ENCODE peak calls at places on chromosome 4, in four cellular contexts. J is heart left ventricle, S is ovary, C is SK-N-SH. R is an unnamed sample.

GRCh38 chr4:109207060-109207459 is 95.4 kb downstream of the COL25A1 start:
- DNase-seq in J (no peak), S (no peak), C (peak; percentile 0), R (peak; percentile 11)

GRCh38 chr4:571838-572572 is 4.1 kb downstream of the TMEM271 start:
- DNase-seq in J (no peak), S (no peak), C (no peak), R (no peak)

GRCh38 chr4:53489279-53489889 is 101.9 kb downstream of the LNX1 start:
- DNase-seq in J (no peak), S (no peak), C (no peak), R (peak; percentile 66)

GRCh38 chr4:173289351-173289725 is 44.8 kb downstream of the HMGB2 start:
- DNase-seq in J (no peak), S (no peak), C (no peak), R (no peak)

GRCh38 chr4:102598102-102598758 is 97.1 kb downstream of the NFKB1 start:
- DNase-seq in J (no peak), S (no peak), C (no peak), R (peak; percentile 38)

GRCh38 chr4:177285953-177286352 is 23.7 kb upstream of the NEIL3 start:
- DNase-seq in J (no peak), S (no peak), C (no peak), R (no peak)

GRCh38 chr4:83180469-83180968 is 66.0 kb upstream of the PLAC8 start:
- DNase-seq in J (no peak), S (no peak), C (no peak), R (no peak)

GRCh38 chr4:184408021-184408710 is 66.2 kb downstream of the IRF2 start:
- DNase-seq in J (no peak), S (no peak), C (no peak), R (peak; percentile 50)

GRCh38 chr4:678765-679481 is 4.6 kb downstream of the MYL5 start:
- DNase-seq in J (no peak), S (no peak), C (no peak), R (no peak)

GRCh38 chr4:101806914-101807313 is 16.4 kb downstream of the BANK1 start:
- DNase-seq in J (no peak), S (no peak), C (no peak), R (peak; percentile 11)

GRCh38 chr4:7904108-7904516 is 35.5 kb downstream of the AFAP1 start:
- DNase-seq in J (no peak), S (no peak), C (no peak), R (peak; percentile 96)

GRCh38 chr4:101346562-101347266 is 612 bp downstream of the PPP3CA start:
- DNase-seq in J (peak; percentile 61), S (peak; percentile 73), C (no peak), R (peak; percentile 60)

GRCh38 chr4:89275587-89275986 is 32.0 kb downstream of the GPRIN3 start:
- DNase-seq in J (no peak), S (no peak), C (no peak), R (no peak)

GRCh38 chr4:89482926-89483595 is 175.5 kb upstream of the GPRIN3 start:
- DNase-seq in J (no peak), S (no peak), C (no peak), R (no peak)

GRCh38 chr4:121679267-121679666 is 17.5 kb downstream of the ANXA5 start:
- DNase-seq in J (no peak), S (no peak), C (no peak), R (no peak)

GRCh38 chr4:66691101-66691500 is 854.2 kb downstream of the CENPC start:
- DNase-seq in J (no peak), S (no peak), C (no peak), R (no peak)

GRCh38 chr4:2788101-2788500 is 4.8 kb upstream of the SH3BP2 start:
- DNase-seq in J (no peak), S (no peak), C (no peak), R (no peak)

GRCh38 chr4:183430317-183430986 is 14.0 kb upstream of the CDKN2AIP start:
- DNase-seq in J (no peak), S (no peak), C (no peak), R (no peak)

GRCh38 chr4:142021181-142021580 is 384.8 kb downstream of the IL15 start:
- DNase-seq in J (no peak), S (no peak), C (no peak), R (peak; percentile 63)

GRCh38 chr4:3791910-3792542 is 25.8 kb downstream of the ADRA2C start:
- DNase-seq in J (peak; percentile 40), S (no peak), C (no peak), R (no peak)

GRCh38 chr4:105417624-105418023 is 56.2 kb downstream of the PPA2 start:
- DNase-seq in J (no peak), S (no peak), C (no peak), R (no peak)

GRCh38 chr4:79576480-79576803 is 168.4 kb upstream of the GK2 start:
- DNase-seq in J (no peak), S (no peak), C (peak; percentile 48), R (peak; percentile 21)

GRCh38 chr4:120007171-120007894 is 59.3 kb downstream of the MAD2L1 start:
- DNase-seq in J (no peak), S (no peak), C (no peak), R (peak; percentile 91)

GRCh38 chr4:180675368-180675675 is 1567.9 kb upstream of the TENM3 start:
- DNase-seq in J (no peak), S (no peak), C (no peak), R (no peak)

GRCh38 chr4:89056953-89057398 is at the start of gene FAM13A:
- DNase-seq in J (peak; percentile 75), S (peak; percentile 87), C (no peak), R (peak; percentile 97)

GRCh38 chr4:77172336-77172735 is 15.3 kb downstream of the CCNG2 start:
- DNase-seq in J (no peak), S (no peak), C (no peak), R (peak; percentile 96)

GRCh38 chr4:31613946-31614623 is 893.9 kb downstream of the PCDH7 start:
- DNase-seq in J (no peak), S (no peak), C (no peak), R (no peak)

GRCh38 chr4:46886711-46887110 is 22.3 kb downstream of the COX7B2 start:
- DNase-seq in J (no peak), S (no peak), C (no peak), R (no peak)

GRCh38 chr4:57148831-57149230 is 38.6 kb upstream of the IGFBP7 start:
- DNase-seq in J (no peak), S (no peak), C (no peak), R (peak; percentile 75)

GRCh38 chr4:25448379-25449109 is 71.5 kb downstream of the ANAPC4 start:
- DNase-seq in J (no peak), S (no peak), C (no peak), R (peak; percentile 82)

GRCh38 chr4:131370846-131371245 is 1778.2 kb upstream of the PCDH10 start:
- DNase-seq in J (no peak), S (no peak), C (no peak), R (no peak)

GRCh38 chr4:40254961-40255721 is 58.3 kb downstream of the RHOH start:
- DNase-seq in J (no peak), S (no peak), C (no peak), R (peak; percentile 39)

GRCh38 chr4:22315643-22316042 is 200.2 kb downstream of the ADGRA3 start:
- DNase-seq in J (no peak), S (no peak), C (no peak), R (no peak)

GRCh38 chr4:185204238-185204910 is 574 bp upstream of the CFAP97 start:
- DNase-seq in J (no peak), S (no peak), C (no peak), R (no peak)

GRCh38 chr4:123232439-123232838 is 164.2 kb upstream of the SPRY1 start:
- DNase-seq in J (no peak), S (no peak), C (no peak), R (peak; percentile 50)

GRCh38 chr4:142211444-142211843 is 575.1 kb downstream of the IL15 start:
- DNase-seq in J (no peak), S (no peak), C (no peak), R (no peak)

DNA sequence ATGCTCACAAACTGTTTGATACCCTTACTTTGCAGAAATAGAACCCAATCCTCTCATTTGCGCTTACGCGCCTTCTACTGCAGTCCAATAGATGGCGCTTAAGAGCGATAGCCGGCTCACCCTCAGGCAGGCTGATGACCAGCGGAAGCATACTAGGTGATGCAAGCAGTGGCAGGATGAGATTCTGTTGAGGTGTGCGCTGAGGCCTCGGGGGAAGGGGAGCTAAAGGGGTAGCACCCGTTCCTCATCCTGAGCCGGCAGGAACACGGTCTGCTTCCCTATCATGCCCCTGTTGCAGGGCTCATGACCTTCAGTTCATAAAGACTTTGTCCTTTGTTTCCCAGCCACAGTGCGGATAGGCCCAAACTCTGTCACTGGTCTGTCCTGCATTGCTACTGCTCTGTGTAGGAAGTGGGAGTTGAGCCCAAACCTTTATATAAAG is 628.9 kb downstream of the TLL1 start:
- DNase-seq in J (no peak), S (no peak), C (peak; percentile 38), R (no peak)
- TF ChIP-seq CTCF in J (peak; percentile 15), S (no peak), C (peak; percentile 36), R (peak; percentile 19)

DNA sequence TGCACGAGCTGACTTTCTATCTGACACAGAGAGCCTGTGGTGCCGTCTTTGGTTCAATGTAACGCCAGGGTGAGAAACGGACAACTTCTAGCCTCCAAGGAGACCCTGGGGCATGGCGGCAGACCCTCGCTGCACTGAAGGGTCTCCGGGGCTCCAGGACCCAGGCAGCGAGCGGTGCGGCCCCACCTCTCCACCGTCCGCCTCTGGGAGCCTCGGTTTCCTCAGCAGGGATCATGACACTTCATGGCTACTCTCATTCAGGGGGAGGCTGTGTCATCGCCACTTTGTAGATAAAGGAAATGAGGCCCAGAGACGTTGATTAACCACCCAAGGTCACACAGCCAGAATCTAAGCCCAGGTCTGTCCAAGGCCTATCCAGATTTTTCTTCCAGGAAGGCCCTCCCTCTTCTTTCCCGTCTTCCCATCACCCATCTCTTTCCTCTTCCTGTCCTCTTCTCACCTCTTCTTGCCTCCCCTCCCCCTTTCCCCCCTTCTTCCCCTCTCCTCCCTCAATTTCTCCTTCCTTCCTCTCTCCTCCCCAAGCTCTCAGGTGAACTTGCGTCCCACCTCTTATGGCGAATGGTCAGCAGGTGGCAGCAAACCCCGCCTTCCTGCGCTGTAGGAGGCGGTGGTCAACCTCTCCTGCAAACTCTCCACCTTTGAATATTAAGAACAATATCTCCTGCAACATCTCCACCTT is 69.3 kb upstream of the HMX1 start:
- DNase-seq in J (no peak), S (no peak), C (no peak), R (no peak)
- TF ChIP-seq CTCF in J (no peak), S (no peak), C (peak; percentile 46), R (no peak)

GRCh38 chr4:158787718-158788441 is 19.1 kb downstream of the FNIP2 start:
- DNase-seq in J (no peak), S (no peak), C (no peak), R (no peak)
- TF ChIP-seq CTCF in J (no peak), S (no peak), C (no peak), R (no peak)

DNA sequence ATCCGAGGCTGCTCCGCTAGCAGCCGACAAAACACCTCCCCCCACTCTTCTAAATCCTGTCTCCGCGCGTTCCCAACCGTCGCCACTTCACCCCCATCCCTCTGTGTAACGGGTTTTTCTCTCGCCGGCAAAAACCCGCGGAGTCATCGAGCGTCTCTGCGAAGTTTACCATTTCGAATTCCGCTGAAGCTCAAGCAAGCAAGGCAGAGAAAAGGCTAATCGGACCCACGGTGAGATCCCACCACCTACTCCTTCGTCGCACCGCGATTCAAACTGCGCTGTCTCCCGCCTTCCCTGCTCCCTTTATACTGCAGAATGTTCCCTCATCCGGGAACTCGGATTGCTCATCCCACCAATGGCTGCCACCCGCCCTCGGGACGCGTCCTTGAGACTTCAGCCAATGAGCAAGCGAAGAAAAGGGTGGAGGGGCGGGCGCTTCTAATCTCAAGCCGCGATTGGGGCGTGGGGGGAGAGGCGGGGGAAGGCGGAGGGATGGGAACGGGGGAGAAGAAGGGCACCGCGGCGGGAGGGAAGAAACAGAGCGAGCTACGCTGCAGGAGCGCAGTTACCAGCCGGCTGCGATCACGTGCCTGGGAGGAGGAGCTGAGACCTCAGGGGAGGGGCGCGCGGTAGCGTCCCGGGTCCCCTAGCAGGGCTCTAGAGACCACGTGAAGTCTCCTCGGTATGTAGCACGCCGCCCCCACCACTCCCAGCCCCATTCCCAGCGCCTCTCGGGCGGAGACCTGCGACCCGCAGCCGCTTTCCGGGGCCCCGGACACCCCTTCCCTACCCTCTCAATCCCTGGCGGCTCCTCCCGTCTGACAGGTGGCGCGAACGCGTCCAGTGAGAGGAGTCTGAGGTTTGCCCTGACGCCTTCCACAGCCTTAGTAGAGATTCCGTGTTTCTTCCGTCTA is at the start of gene H2AZ1:
- DNase-seq in J (peak; percentile 99), S (peak; percentile 99), C (peak; percentile 96), R (peak; percentile 99)
- TF ChIP-seq CTCF in J (peak; percentile 11), S (no peak), C (no peak), R (no peak)

R was measured in AG10803.